ENCODE peak calls at places on chromosome 2, in five cellular contexts. M is activated T-helper 1 cell treated with anti-CD3 and anti-CD28 coated beads, Interleukin-2, amount 50 U/mL, for 16 hours; J is HTR-8/SVneo; O is activated T-cell treated with anti-CD3 and anti-CD28 coated beads for 1 hour; Y is MM.1S. E is an unnamed sample.

GRCh38 chr2:114714316-114714715 is 271.9 kb downstream of the DPP10 start:
- DNase-seq in M (no peak), J (no peak), O (no peak), Y (no peak), E (no peak)

GRCh38 chr2:160165095-160165494 is 35.0 kb downstream of the ITGB6 start:
- DNase-seq in M (no peak), J (no peak), O (no peak), Y (no peak), E (no peak)

GRCh38 chr2:172270278-172271079 is 156.9 kb upstream of the ITGA6 start:
- DNase-seq in M (no peak), J (no peak), O (peak; percentile 14), Y (no peak), E (no peak)

GRCh38 chr2:224887159-224887558 is 155.1 kb downstream of the DOCK10 start:
- DNase-seq in M (no peak), J (no peak), O (no peak), Y (no peak), E (no peak)

GRCh38 chr2:195613922-195614321 is 43.1 kb upstream of the SLC39A10 start:
- DNase-seq in M (no peak), J (peak; percentile 75), O (no peak), Y (no peak), E (no peak)

GRCh38 chr2:10186868-10187535 is 64.5 kb downstream of the RRM2 start:
- DNase-seq in M (no peak), J (no peak), O (no peak), Y (no peak), E (no peak)

GRCh38 chr2:144006139-144006538 is 513.8 kb downstream of the ZEB2 start:
- DNase-seq in M (no peak), J (no peak), O (no peak), Y (no peak), E (no peak)

GRCh38 chr2:43222472-43223146 is 3.8 kb downstream of the ZFP36L2 start:
- DNase-seq in M (no peak), J (no peak), O (no peak), Y (peak; percentile 28), E (no peak)

GRCh38 chr2:99891358-99891757 is 251.0 kb downstream of the AFF3 start:
- DNase-seq in M (no peak), J (no peak), O (no peak), Y (no peak), E (no peak)

GRCh38 chr2:97664636-97664970 is 759 bp upstream of the ACTR1B start:
- DNase-seq in M (no peak), J (no peak), O (no peak), Y (no peak), E (no peak)

GRCh38 chr2:172177581-172177980 is 74.9 kb upstream of the DLX2 start:
- DNase-seq in M (no peak), J (no peak), O (no peak), Y (no peak), E (no peak)

GRCh38 chr2:165793161-165793778 is 777 bp downstream of the GALNT3 start:
- DNase-seq in M (no peak), J (no peak), O (no peak), Y (no peak), E (no peak)

GRCh38 chr2:36753706-36754221 is 57.3 kb downstream of the VIT start:
- DNase-seq in M (no peak), J (no peak), O (no peak), Y (no peak), E (no peak)

GRCh38 chr2:179787601-179788000 is 73.8 kb downstream of the ZNF385B start:
- DNase-seq in M (no peak), J (no peak), O (no peak), Y (no peak), E (no peak)

GRCh38 chr2:221235941-221236340 is 336.2 kb downstream of the EPHA4 start:
- DNase-seq in M (no peak), J (no peak), O (no peak), Y (no peak), E (no peak)

GRCh38 chr2:21822505-21822904 is 698.7 kb downstream of the TDRD15 start:
- DNase-seq in M (no peak), J (no peak), O (no peak), Y (no peak), E (no peak)

GRCh38 chr2:231300020-231300721 is 95.3 kb upstream of the B3GNT7 start:
- DNase-seq in M (no peak), J (no peak), O (no peak), Y (no peak), E (no peak)

E was measured in NAMALWA.